ENCODE peak calls at places on chromosomes 6 and 20, in five cellular contexts. One of them, this sample, is unnamed.

GRCh38 chr20:49460916-49461315 is 21.6 kb downstream of the KCNB1 start:
- DNase-seq in K562: no peak
- DNase-seq in HepG2: no peak
- DNase-seq in neural progenitor cell: no peak
- DNase-seq in keratinocyte: no peak
- DNase-seq in this sample: no peak

GRCh38 chr6:20723236-20723635 is 189.0 kb downstream of the CDKAL1 start:
- DNase-seq in K562: no peak
- DNase-seq in keratinocyte: no peak
- DNase-seq in HepG2: no peak
- DNase-seq in neural progenitor cell: no peak
- DNase-seq in this sample: no peak

GRCh38 chr20:24773751-24774201 is 175.3 kb upstream of the CST7 start:
- DNase-seq in neural progenitor cell: no peak
- DNase-seq in HepG2: no peak
- DNase-seq in K562: no peak
- DNase-seq in keratinocyte: peak; percentile 73
- DNase-seq in this sample: no peak

GRCh38 chr6:109896333-109896732 is 81.8 kb upstream of the GPR6 start:
- DNase-seq in HepG2: no peak
- DNase-seq in keratinocyte: no peak
- DNase-seq in K562: no peak
- DNase-seq in neural progenitor cell: no peak
- DNase-seq in this sample: no peak

GRCh38 chr6:169828176-169828575 is 76.8 kb downstream of the ERMARD start:
- DNase-seq in neural progenitor cell: no peak
- DNase-seq in HepG2: no peak
- DNase-seq in K562: no peak
- DNase-seq in keratinocyte: no peak
- DNase-seq in this sample: no peak

GRCh38 chr6:66029391-66029790 is 322.4 kb upstream of the EYS start:
- DNase-seq in HepG2: no peak
- DNase-seq in neural progenitor cell: no peak
- DNase-seq in keratinocyte: no peak
- DNase-seq in K562: no peak
- DNase-seq in this sample: no peak

GRCh38 chr20:56017560-56017959 is 12.2 kb upstream of the CBLN4 start:
- DNase-seq in K562: no peak
- DNase-seq in HepG2: no peak
- DNase-seq in keratinocyte: no peak
- DNase-seq in neural progenitor cell: no peak
- DNase-seq in this sample: no peak

GRCh38 chr6:46051962-46052361 is 36.3 kb upstream of the CLIC5 start:
- DNase-seq in HepG2: no peak
- DNase-seq in K562: no peak
- DNase-seq in keratinocyte: no peak
- DNase-seq in neural progenitor cell: no peak
- DNase-seq in this sample: no peak

GRCh38 chr6:83824388-83824801 is 28.8 kb upstream of the RIPPLY2 start:
- DNase-seq in neural progenitor cell: no peak
- DNase-seq in K562: no peak
- DNase-seq in HepG2: no peak
- DNase-seq in keratinocyte: no peak
- DNase-seq in this sample: no peak

DNA sequence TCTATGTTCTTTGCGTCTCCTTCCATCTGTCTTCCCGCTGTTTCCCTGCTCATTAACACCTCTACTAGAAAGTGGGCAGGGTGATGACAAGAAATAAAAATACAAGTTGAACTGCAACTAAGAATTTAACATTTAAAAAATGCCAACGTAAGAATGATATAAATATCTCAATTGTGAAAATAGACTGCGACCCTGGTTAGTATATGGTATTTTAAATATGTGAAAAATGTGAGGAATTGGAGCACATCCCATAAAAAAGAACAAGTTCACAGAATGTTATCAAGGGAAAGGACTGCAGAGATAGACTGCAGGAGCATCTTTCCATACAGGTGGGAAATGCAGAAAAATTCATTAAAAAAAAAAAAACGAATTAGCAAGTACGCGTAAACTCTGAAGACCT is 157.5 kb upstream of the PDE7B start:
- DNase-seq in HepG2: no peak
- DNase-seq in neural progenitor cell: no peak
- DNase-seq in K562: no peak
- DNase-seq in keratinocyte: no peak
- DNase-seq in this sample: no peak
- H3K9ac ChIP-seq in HepG2: no peak overlapping the region
- H3K9ac ChIP-seq in neural progenitor cell: no peak overlapping the region
- H3K9ac ChIP-seq in K562: no peak overlapping the region
- H3K9ac ChIP-seq in keratinocyte: no peak overlapping the region
- H3K9ac ChIP-seq in this sample: no peak overlapping the region

GRCh38 chr20:44198872-44199271 is 11.7 kb downstream of the OSER1 start:
- DNase-seq in K562: no peak
- DNase-seq in neural progenitor cell: no peak
- DNase-seq in HepG2: no peak
- DNase-seq in keratinocyte: no peak
- DNase-seq in this sample: no peak
- H3K4me1 ChIP-seq in K562: peaks cover 8% of the 10 kb centered on the region
- H3K4me1 ChIP-seq in neural progenitor cell: no peaks in the 10 kb centered on the region
- H3K4me1 ChIP-seq in HepG2: no peaks in the 10 kb centered on the region
- H3K4me1 ChIP-seq in keratinocyte: peaks cover 12% of the 10 kb centered on the region
- H3K4me1 ChIP-seq in this sample: no peaks in the 10 kb centered on the region

DNA sequence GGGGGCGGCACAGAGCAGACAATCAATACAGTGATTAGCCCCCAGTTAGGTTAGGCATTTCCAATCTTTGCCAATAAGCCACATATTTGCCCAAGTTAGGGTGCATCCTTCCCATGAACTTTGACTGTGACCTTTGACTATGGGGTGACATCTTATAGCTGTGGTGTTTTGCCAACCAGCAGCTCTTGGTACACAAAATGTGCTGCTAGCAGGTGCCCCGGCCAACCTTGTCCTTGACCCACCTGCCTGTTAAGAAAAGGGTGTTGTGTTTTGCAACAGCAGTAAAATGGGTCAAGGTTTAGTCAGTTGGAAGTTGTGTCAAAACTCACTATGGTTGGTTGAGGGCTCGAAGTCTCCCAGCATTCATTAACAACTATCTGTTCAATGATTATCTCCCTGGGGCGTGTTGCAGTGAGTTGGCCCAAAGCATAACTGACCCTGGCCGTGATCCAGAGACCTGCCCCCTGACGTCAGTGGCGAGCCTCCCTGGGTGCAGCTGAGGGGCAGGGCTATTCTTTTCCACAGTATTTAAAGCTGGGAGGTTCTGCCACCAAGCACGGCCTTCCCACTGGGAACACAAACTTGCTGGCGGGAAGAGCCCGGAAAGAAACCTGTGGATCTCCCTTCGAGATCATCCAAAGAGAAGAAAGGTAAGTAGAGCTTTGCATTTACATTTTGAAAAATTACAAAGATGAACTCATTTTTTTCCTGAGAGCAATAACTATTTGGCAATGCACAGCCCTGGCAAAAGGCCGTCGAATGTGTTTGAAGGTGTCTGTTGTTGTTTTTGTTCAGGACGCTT is at the start of gene PCK1:
- DNase-seq in K562: peak; percentile 86
- DNase-seq in HepG2: peak; percentile 89
- DNase-seq in neural progenitor cell: no peak
- DNase-seq in keratinocyte: no peak
- DNase-seq in this sample: no peak
- H3K9ac ChIP-seq in K562: peak within 1 kb of the TSS; percentile 81
- H3K9ac ChIP-seq in HepG2: peak within 1 kb of the TSS; percentile 76
- H3K9ac ChIP-seq in neural progenitor cell: no peak within 1 kb of the TSS
- H3K9ac ChIP-seq in keratinocyte: no peak within 1 kb of the TSS
- H3K9ac ChIP-seq in this sample: no peak within 1 kb of the TSS

GRCh38 chr6:135087803-135088202 is 33.2 kb upstream of the HBS1L start:
- DNase-seq in neural progenitor cell: no peak
- DNase-seq in HepG2: no peak
- DNase-seq in keratinocyte: no peak
- DNase-seq in K562: no peak
- DNase-seq in this sample: no peak
- H3K4me1 ChIP-seq in neural progenitor cell: no peaks in the 10 kb centered on the region
- H3K4me1 ChIP-seq in HepG2: peaks cover 6% of the 10 kb centered on the region
- H3K4me1 ChIP-seq in keratinocyte: no peaks in the 10 kb centered on the region
- H3K4me1 ChIP-seq in K562: peaks cover 80% of the 10 kb centered on the region
- H3K4me1 ChIP-seq in this sample: no peaks in the 10 kb centered on the region

GRCh38 chr20:38559764-38560163 is 21.2 kb upstream of the ADIG start:
- DNase-seq in neural progenitor cell: no peak
- DNase-seq in K562: no peak
- DNase-seq in HepG2: no peak
- DNase-seq in keratinocyte: no peak
- DNase-seq in this sample: no peak
- H3K9ac ChIP-seq in neural progenitor cell: no peak overlapping the region
- H3K9ac ChIP-seq in K562: no peak overlapping the region
- H3K9ac ChIP-seq in HepG2: no peak overlapping the region
- H3K9ac ChIP-seq in keratinocyte: no peak overlapping the region
- H3K9ac ChIP-seq in this sample: no peak overlapping the region

DNA sequence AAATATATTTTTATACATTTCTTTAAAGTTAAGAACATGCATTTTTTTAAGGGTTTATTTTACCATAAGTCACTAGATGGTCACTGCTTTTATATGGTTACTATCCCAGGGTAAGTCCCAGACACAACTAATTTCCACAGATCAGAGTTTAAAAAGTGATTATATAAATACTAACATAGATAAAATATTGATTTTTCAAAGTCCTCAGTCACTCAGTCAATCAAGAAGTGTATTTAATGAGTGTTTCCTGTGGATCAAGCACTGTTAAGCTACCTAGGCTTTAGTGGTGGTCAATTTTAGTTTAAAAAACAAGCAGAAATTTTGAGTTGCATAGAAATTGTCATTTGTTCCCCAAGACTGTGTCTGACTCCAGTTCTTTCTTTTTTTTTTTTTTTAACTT is 399.5 kb upstream of the SYNCRIP start:
- DNase-seq in keratinocyte: no peak
- DNase-seq in K562: no peak
- DNase-seq in neural progenitor cell: no peak
- DNase-seq in HepG2: no peak
- DNase-seq in this sample: no peak
- H3K4me1 ChIP-seq in keratinocyte: no peaks in the 10 kb centered on the region
- H3K4me1 ChIP-seq in K562: no peaks in the 10 kb centered on the region
- H3K4me1 ChIP-seq in neural progenitor cell: no peaks in the 10 kb centered on the region
- H3K4me1 ChIP-seq in HepG2: no peaks in the 10 kb centered on the region
- H3K4me1 ChIP-seq in this sample: no peaks in the 10 kb centered on the region

GRCh38 chr6:166955121-166955864 is 1.1 kb downstream of the RNASET2 start:
- DNase-seq in K562: peak; percentile 54
- DNase-seq in neural progenitor cell: peak; percentile 36
- DNase-seq in HepG2: no peak
- DNase-seq in keratinocyte: no peak
- DNase-seq in this sample: no peak
- H3K9ac ChIP-seq in K562: peak overlapping the region; percentile 94
- H3K9ac ChIP-seq in neural progenitor cell: peak overlapping the region; percentile 51
- H3K9ac ChIP-seq in HepG2: peak overlapping the region; percentile 81
- H3K9ac ChIP-seq in keratinocyte: peak overlapping the region; percentile 61
- H3K9ac ChIP-seq in this sample: peak overlapping the region; percentile 83

GRCh38 chr20:47141350-47141921 is 215.1 kb downstream of the ZMYND8 start:
- DNase-seq in neural progenitor cell: no peak
- DNase-seq in HepG2: no peak
- DNase-seq in K562: no peak
- DNase-seq in keratinocyte: no peak
- DNase-seq in this sample: no peak
- H3K4me1 ChIP-seq in neural progenitor cell: peaks cover 11% of the 10 kb centered on the region
- H3K4me1 ChIP-seq in HepG2: peaks cover 15% of the 10 kb centered on the region
- H3K4me1 ChIP-seq in K562: no peaks in the 10 kb centered on the region
- H3K4me1 ChIP-seq in keratinocyte: peaks cover 18% of the 10 kb centered on the region
- H3K4me1 ChIP-seq in this sample: peaks cover 8% of the 10 kb centered on the region

GRCh38 chr6:42225043-42225368 is 7.3 kb upstream of the MRPS10 start:
- DNase-seq in HepG2: no peak
- DNase-seq in keratinocyte: no peak
- DNase-seq in K562: no peak
- DNase-seq in neural progenitor cell: no peak
- DNase-seq in this sample: no peak
- H3K9ac ChIP-seq in HepG2: no peak overlapping the region
- H3K9ac ChIP-seq in keratinocyte: peak overlapping the region; percentile 74
- H3K9ac ChIP-seq in K562: no peak overlapping the region
- H3K9ac ChIP-seq in neural progenitor cell: no peak overlapping the region
- H3K9ac ChIP-seq in this sample: no peak overlapping the region

This sample was measured in NT2/D1.